ENCODE peak calls at places on chromosomes 6 and 20, in six cellular contexts. One of them, this sample, is unnamed.

GRCh38 chr6:38177885-38178583 is 358.5 kb downstream of the ZFAND3 start:
- DNase-seq in HepG2: no peak
- DNase-seq in GM12878: no peak
- DNase-seq in A549: no peak
- DNase-seq in K562: no peak
- DNase-seq in endothelial cell of umbilical vein: no peak
- DNase-seq in this sample: no peak

GRCh38 chr20:12570371-12570770 is 438.4 kb upstream of the SPTLC3 start:
- DNase-seq in HepG2: peak
- DNase-seq in GM12878: no peak
- DNase-seq in A549: peak
- DNase-seq in K562: no peak
- DNase-seq in endothelial cell of umbilical vein: no peak
- DNase-seq in this sample: peak

GRCh38 chr20:24769878-24770627 is 179.0 kb upstream of the CST7 start:
- DNase-seq in HepG2: no peak
- DNase-seq in GM12878: no peak
- DNase-seq in A549: no peak
- DNase-seq in K562: no peak
- DNase-seq in endothelial cell of umbilical vein: no peak
- DNase-seq in this sample: no peak

GRCh38 chr6:66965227-66965626 is 1258.2 kb upstream of the EYS start:
- DNase-seq in HepG2: no peak
- DNase-seq in GM12878: no peak
- DNase-seq in A549: no peak
- DNase-seq in K562: no peak
- DNase-seq in endothelial cell of umbilical vein: no peak
- DNase-seq in this sample: no peak

GRCh38 chr20:54481442-54481841 is 6.0 kb downstream of the DOK5 start:
- DNase-seq in HepG2: no peak
- DNase-seq in GM12878: no peak
- DNase-seq in A549: no peak
- DNase-seq in K562: no peak
- DNase-seq in endothelial cell of umbilical vein: no peak
- DNase-seq in this sample: no peak

GRCh38 chr6:34284563-34285545 is 36.0 kb upstream of the SMIM29 start:
- DNase-seq in HepG2: no peak
- DNase-seq in GM12878: no peak
- DNase-seq in A549: no peak
- DNase-seq in K562: peak
- DNase-seq in endothelial cell of umbilical vein: peak
- DNase-seq in this sample: peak

GRCh38 chr6:97437087-97437486 is 154.1 kb upstream of the MMS22L start:
- DNase-seq in HepG2: peak
- DNase-seq in GM12878: no peak
- DNase-seq in A549: peak
- DNase-seq in K562: peak
- DNase-seq in endothelial cell of umbilical vein: peak
- DNase-seq in this sample: peak

GRCh38 chr20:20561172-20561571 is 151.3 kb downstream of the RALGAPA2 start:
- DNase-seq in HepG2: no peak
- DNase-seq in GM12878: no peak
- DNase-seq in A549: no peak
- DNase-seq in K562: no peak
- DNase-seq in endothelial cell of umbilical vein: no peak
- DNase-seq in this sample: no peak

GRCh38 chr6:158705386-158706126 is 55.7 kb downstream of the SYTL3 start:
- DNase-seq in HepG2: no peak
- DNase-seq in GM12878: no peak
- DNase-seq in A549: no peak
- DNase-seq in K562: no peak
- DNase-seq in endothelial cell of umbilical vein: no peak
- DNase-seq in this sample: no peak

GRCh38 chr6:119129968-119130484 is 51.6 kb upstream of the FAM184A start:
- DNase-seq in HepG2: peak
- DNase-seq in GM12878: no peak
- DNase-seq in A549: peak
- DNase-seq in K562: peak
- DNase-seq in endothelial cell of umbilical vein: peak
- DNase-seq in this sample: no peak

GRCh38 chr6:2659882-2660281 is 90.8 kb downstream of the MYLK4 start:
- DNase-seq in HepG2: no peak
- DNase-seq in GM12878: no peak
- DNase-seq in A549: peak
- DNase-seq in K562: no peak
- DNase-seq in endothelial cell of umbilical vein: no peak
- DNase-seq in this sample: no peak

GRCh38 chr6:105991561-105992314 is 94.4 kb upstream of the PRDM1 start:
- DNase-seq in HepG2: peak
- DNase-seq in GM12878: no peak
- DNase-seq in A549: no peak
- DNase-seq in K562: peak
- DNase-seq in endothelial cell of umbilical vein: peak
- DNase-seq in this sample: no peak

GRCh38 chr6:169220068-169220964 is 33.3 kb downstream of the THBS2 start:
- DNase-seq in HepG2: no peak
- DNase-seq in GM12878: no peak
- DNase-seq in A549: no peak
- DNase-seq in K562: no peak
- DNase-seq in endothelial cell of umbilical vein: no peak
- DNase-seq in this sample: no peak

GRCh38 chr20:22455259-22455658 is 129.1 kb downstream of the FOXA2 start:
- DNase-seq in HepG2: no peak
- DNase-seq in GM12878: no peak
- DNase-seq in A549: no peak
- DNase-seq in K562: no peak
- DNase-seq in endothelial cell of umbilical vein: no peak
- DNase-seq in this sample: no peak

GRCh38 chr20:54433653-54434052 is 41.7 kb upstream of the DOK5 start:
- DNase-seq in HepG2: no peak
- DNase-seq in GM12878: no peak
- DNase-seq in A549: no peak
- DNase-seq in K562: no peak
- DNase-seq in endothelial cell of umbilical vein: no peak
- DNase-seq in this sample: no peak

GRCh38 chr6:169498887-169499513 is 202.8 kb downstream of the WDR27 start:
- DNase-seq in HepG2: no peak
- DNase-seq in GM12878: no peak
- DNase-seq in A549: no peak
- DNase-seq in K562: no peak
- DNase-seq in endothelial cell of umbilical vein: no peak
- DNase-seq in this sample: no peak

GRCh38 chr6:30101939-30102700 is 10.8 kb downstream of the TRIM31 start:
- DNase-seq in HepG2: peak
- DNase-seq in GM12878: no peak
- DNase-seq in A549: peak
- DNase-seq in K562: peak
- DNase-seq in endothelial cell of umbilical vein: peak
- DNase-seq in this sample: peak

GRCh38 chr20:48720256-48721020 is 107.4 kb downstream of the PREX1 start:
- DNase-seq in HepG2: no peak
- DNase-seq in GM12878: no peak
- DNase-seq in A549: no peak
- DNase-seq in K562: no peak
- DNase-seq in endothelial cell of umbilical vein: no peak
- DNase-seq in this sample: no peak

GRCh38 chr6:79536969-79537747 is at the start of gene LCA5:
- DNase-seq in HepG2: peak
- DNase-seq in GM12878: peak
- DNase-seq in A549: peak
- DNase-seq in K562: peak
- DNase-seq in endothelial cell of umbilical vein: peak
- DNase-seq in this sample: peak

GRCh38 chr6:79538481-79538971 is 1.3 kb upstream of the LCA5 start:
- DNase-seq in HepG2: no peak
- DNase-seq in GM12878: no peak
- DNase-seq in A549: no peak
- DNase-seq in K562: peak
- DNase-seq in endothelial cell of umbilical vein: peak
- DNase-seq in this sample: no peak

GRCh38 chr6:79536615-79536968 is 638 bp downstream of the LCA5 start:
- DNase-seq in HepG2: no peak
- DNase-seq in GM12878: no peak
- DNase-seq in A549: no peak
- DNase-seq in K562: peak
- DNase-seq in endothelial cell of umbilical vein: no peak
- DNase-seq in this sample: no peak
- TF ChIP-seq MYC in HepG2: no peak
- TF ChIP-seq MYC in GM12878: no peak
- TF ChIP-seq MYC in A549: no peak
- TF ChIP-seq MYC in K562: no peak
- TF ChIP-seq MYC in endothelial cell of umbilical vein: no peak
- TF ChIP-seq MYC in this sample: no peak

DNA sequence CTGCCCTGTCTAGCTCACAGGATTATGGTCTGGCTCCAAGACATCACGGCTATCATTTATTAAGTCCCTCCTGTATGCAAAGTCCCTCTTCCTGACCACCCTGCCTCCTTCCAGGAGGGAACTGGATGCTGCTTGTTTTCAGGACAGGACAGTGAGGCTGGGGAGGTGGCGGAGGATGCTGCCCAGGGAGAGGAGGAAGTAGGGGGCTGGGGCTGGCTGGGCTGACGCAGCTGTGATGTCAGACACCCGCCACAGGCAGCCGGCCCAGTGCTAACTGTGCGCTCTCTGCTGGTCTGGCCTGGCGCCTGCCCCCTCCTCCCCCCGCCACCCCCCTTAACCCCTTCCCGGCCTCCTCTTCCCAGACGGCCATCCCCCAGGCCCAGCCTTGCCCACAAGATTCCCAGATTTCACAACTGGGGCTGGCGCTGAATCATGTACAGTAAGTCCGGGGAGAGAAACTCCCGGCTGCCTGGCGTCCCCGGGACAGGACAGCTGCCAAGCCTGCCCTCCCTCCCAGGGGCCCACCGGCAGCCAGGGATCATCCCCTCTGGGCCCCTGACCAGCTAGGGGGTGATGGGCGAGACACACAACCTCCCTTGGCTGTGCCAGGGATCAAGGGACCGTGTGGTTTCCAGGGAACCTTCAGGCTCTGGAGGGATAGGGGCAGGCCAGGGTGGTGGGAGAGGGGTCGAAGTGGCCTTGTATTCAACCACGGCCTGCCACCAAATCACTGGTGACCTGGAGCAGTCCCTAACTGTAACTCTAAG is 118.1 kb downstream of the CEBPB start:
- DNase-seq in HepG2: peak
- DNase-seq in GM12878: no peak
- DNase-seq in A549: peak
- DNase-seq in K562: peak
- DNase-seq in endothelial cell of umbilical vein: peak
- DNase-seq in this sample: peak
- TF ChIP-seq CTCF in HepG2: peak
- TF ChIP-seq CTCF in GM12878: no peak
- TF ChIP-seq CTCF in A549: no peak
- TF ChIP-seq CTCF in K562: no peak
- TF ChIP-seq CTCF in endothelial cell of umbilical vein: peak
- TF ChIP-seq CTCF in this sample: no peak

GRCh38 chr20:4794846-4795245 is 73.1 kb downstream of the PRND start:
- DNase-seq in HepG2: no peak
- DNase-seq in GM12878: no peak
- DNase-seq in A549: no peak
- DNase-seq in K562: no peak
- DNase-seq in endothelial cell of umbilical vein: no peak
- DNase-seq in this sample: no peak
- TF ChIP-seq MYC in HepG2: no peak
- TF ChIP-seq MYC in GM12878: no peak
- TF ChIP-seq MYC in A549: no peak
- TF ChIP-seq MYC in K562: no peak
- TF ChIP-seq MYC in endothelial cell of umbilical vein: no peak
- TF ChIP-seq MYC in this sample: no peak

DNA sequence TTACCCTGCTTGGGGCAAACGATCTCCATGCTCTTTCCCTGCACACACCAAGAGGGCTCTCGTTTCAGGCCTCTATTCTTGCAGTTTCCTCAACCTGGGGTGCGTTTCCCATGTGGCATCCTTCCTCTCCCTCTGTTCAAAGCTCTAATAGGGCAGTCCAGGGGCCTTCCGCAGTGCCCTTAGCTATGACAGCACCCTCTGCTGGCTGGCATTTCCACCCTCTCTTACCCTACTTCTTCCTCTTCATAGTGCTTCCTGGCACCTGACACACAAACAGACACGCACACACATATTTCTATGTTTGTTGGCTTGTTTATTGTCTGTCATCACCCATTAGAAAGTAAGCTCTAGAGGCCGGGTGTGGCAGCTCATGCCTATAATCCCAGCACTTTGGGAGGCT is 294.0 kb downstream of the CLIC5 start:
- DNase-seq in HepG2: no peak
- DNase-seq in GM12878: no peak
- DNase-seq in A549: no peak
- DNase-seq in K562: peak
- DNase-seq in endothelial cell of umbilical vein: no peak
- DNase-seq in this sample: no peak
- TF ChIP-seq CTCF in HepG2: no peak
- TF ChIP-seq CTCF in GM12878: no peak
- TF ChIP-seq CTCF in A549: no peak
- TF ChIP-seq CTCF in K562: peak
- TF ChIP-seq CTCF in endothelial cell of umbilical vein: no peak
- TF ChIP-seq CTCF in this sample: peak

GRCh38 chr6:84771732-84772131 is 7.3 kb upstream of the TBX18 start:
- DNase-seq in HepG2: no peak
- DNase-seq in GM12878: no peak
- DNase-seq in A549: peak
- DNase-seq in K562: no peak
- DNase-seq in endothelial cell of umbilical vein: peak
- DNase-seq in this sample: no peak
- TF ChIP-seq MYC in HepG2: no peak
- TF ChIP-seq MYC in GM12878: no peak
- TF ChIP-seq MYC in A549: no peak
- TF ChIP-seq MYC in K562: no peak
- TF ChIP-seq MYC in endothelial cell of umbilical vein: no peak
- TF ChIP-seq MYC in this sample: no peak

GRCh38 chr20:36830791-36831691 is 44.9 kb upstream of the TLDC2 start:
- DNase-seq in HepG2: no peak
- DNase-seq in GM12878: no peak
- DNase-seq in A549: no peak
- DNase-seq in K562: no peak
- DNase-seq in endothelial cell of umbilical vein: peak
- DNase-seq in this sample: no peak
- TF ChIP-seq CTCF in HepG2: peak
- TF ChIP-seq CTCF in GM12878: peak
- TF ChIP-seq CTCF in A549: no peak
- TF ChIP-seq CTCF in K562: peak
- TF ChIP-seq CTCF in endothelial cell of umbilical vein: peak
- TF ChIP-seq CTCF in this sample: peak

DNA sequence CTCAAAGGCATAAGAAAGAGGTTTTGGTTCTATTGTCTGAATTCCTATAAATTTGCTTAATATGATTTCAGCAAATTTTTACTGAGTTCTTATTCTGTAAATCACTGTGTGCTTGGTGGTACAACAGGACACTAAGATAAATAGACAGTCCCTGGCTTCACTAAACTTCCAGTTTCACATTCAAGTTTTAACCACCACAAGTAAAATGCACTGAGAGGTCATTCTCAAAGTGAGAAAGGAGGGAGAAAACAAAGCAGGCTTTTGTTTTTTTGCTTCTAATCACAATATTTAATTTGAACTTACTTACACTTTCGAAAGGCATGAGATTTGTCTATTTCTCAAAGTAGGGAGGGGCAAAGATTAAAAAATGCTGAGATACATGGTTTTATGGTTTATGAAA is 445.7 kb downstream of the CDC5L start:
- DNase-seq in HepG2: no peak
- DNase-seq in GM12878: peak
- DNase-seq in A549: no peak
- DNase-seq in K562: no peak
- DNase-seq in endothelial cell of umbilical vein: no peak
- DNase-seq in this sample: no peak
- TF ChIP-seq MYC in HepG2: no peak
- TF ChIP-seq MYC in GM12878: no peak
- TF ChIP-seq MYC in A549: no peak
- TF ChIP-seq MYC in K562: no peak
- TF ChIP-seq MYC in endothelial cell of umbilical vein: no peak
- TF ChIP-seq MYC in this sample: no peak

This sample was measured in NB4.